ENCODE peak calls at places on chromosomes 5 and 9, in seven cellular contexts. O is activated CD8-positive, alpha-beta memory T cell treated with anti-CD3 and anti-CD28 coated beads for 24 hours; C is SW480; S is GOT3; E is stimulated activated effector memory CD8-positive, alpha-beta T cell treated with anti-CD3 and anti-CD28 coated beads, Interleukin-12 subunit alpha, Interleukin-12 subunit beta, amount 100 ng/mL, for 72 hours; R is T-helper 2 cell; Q is HFF-Myc. A is an unnamed sample.

GRCh38 chr9:27094640-27095039 is 14.4 kb upstream of the TEK start:
- DNase-seq in O (no peak), C (no peak), S (no peak), E (no peak), R (no peak), Q (no peak), A (no peak)

GRCh38 chr5:65832603-65833228 is 93.7 kb upstream of the ERBIN start:
- DNase-seq in O (no peak), C (no peak), S (no peak), E (no peak), R (no peak), Q (no peak), A (no peak)

GRCh38 chr5:139262414-139263139 is 31.0 kb upstream of the MATR3 start:
- DNase-seq in O (peak), C (peak), S (peak), E (peak), R (peak), Q (peak), A (peak)

GRCh38 chr9:135612981-135613910 is 26.1 kb downstream of the GLT6D1 start:
- DNase-seq in O (no peak), C (no peak), S (no peak), E (no peak), R (no peak), Q (no peak), A (no peak)

GRCh38 chr9:110969971-110970381 is 68.3 kb downstream of the LPAR1 start:
- DNase-seq in O (no peak), C (peak), S (no peak), E (no peak), R (no peak), Q (no peak), A (no peak)

GRCh38 chr9:130579738-130580463 is 524 bp downstream of the FUBP3 start:
- DNase-seq in O (no peak), C (no peak), S (no peak), E (no peak), R (peak), Q (no peak), A (peak)

GRCh38 chr9:136678624-136679023 is 8.6 kb downstream of the AGPAT2 start:
- DNase-seq in O (no peak), C (no peak), S (no peak), E (no peak), R (no peak), Q (no peak), A (no peak)

GRCh38 chr5:175542232-175542965 is 64.0 kb downstream of the SFXN1 start:
- DNase-seq in O (no peak), C (no peak), S (no peak), E (no peak), R (no peak), Q (no peak), A (no peak)

GRCh38 chr5:81965510-81965909 is 6.3 kb upstream of the ATG10 start:
- DNase-seq in O (no peak), C (no peak), S (no peak), E (no peak), R (no peak), Q (no peak), A (peak)

GRCh38 chr9:114207034-114207815 is 51.9 kb downstream of the COL27A1 start:
- DNase-seq in O (no peak), C (peak), S (no peak), E (no peak), R (no peak), Q (no peak), A (peak)

GRCh38 chr5:41128291-41128690 is 57.1 kb upstream of the MROH2B start:
- DNase-seq in O (no peak), C (no peak), S (no peak), E (no peak), R (no peak), Q (no peak), A (peak)

GRCh38 chr5:88879724-88880123 is 3.3 kb downstream of the MEF2C start:
- DNase-seq in O (no peak), C (no peak), S (no peak), E (no peak), R (no peak), Q (no peak), A (no peak)

GRCh38 chr5:142395334-142395733 is 70.5 kb upstream of the SPRY4 start:
- DNase-seq in O (no peak), C (no peak), S (no peak), E (no peak), R (no peak), Q (no peak), A (no peak)

GRCh38 chr5:36945687-36946086 is 69.1 kb downstream of the NIPBL start:
- DNase-seq in O (no peak), C (no peak), S (no peak), E (no peak), R (no peak), Q (no peak), A (no peak)

GRCh38 chr5:31000287-31000686 is 193.2 kb upstream of the CDH6 start:
- DNase-seq in O (no peak), C (no peak), S (no peak), E (no peak), R (no peak), Q (no peak), A (no peak)